ENCODE peak calls at places on chromosomes 3 and 15, in five cellular contexts. S is ovary, F is stomach, E is body of pancreas, I is transverse colon. C is an unnamed sample. For H3K4me1, the result is how much of the 10 kb centered on the place peaks cover.

GRCh38 chr15:66965201-66965900 is 100.1 kb upstream of the SMAD3 start:
- DNase-seq in E (no peak), I (no peak), S (no peak), F (no peak), C (no peak)

GRCh38 chr15:76776480-76776879 is 128.7 kb downstream of the SCAPER start:
- DNase-seq in E (no peak), I (no peak), F (no peak), S (no peak), C (no peak)

GRCh38 chr15:87805117-87805820 is 451.3 kb downstream of the NTRK3 start:
- DNase-seq in E (no peak), S (no peak), I (no peak), F (no peak), C (no peak)

GRCh38 chr3:149384911-149385321 is 7.5 kb upstream of the TM4SF1 start:
- DNase-seq in S (no peak), F (no peak), I (no peak), E (peak), C (peak)

GRCh38 chr15:64024172-64025050 is 21.9 kb downstream of the DAPK2 start:
- DNase-seq in E (no peak), I (peak), F (no peak), S (no peak), C (no peak)

GRCh38 chr3:73855792-73856191 is 231.1 kb upstream of the PDZRN3 start:
- DNase-seq in F (no peak), S (no peak), I (no peak), E (no peak), C (no peak)

GRCh38 chr3:194158942-194159439 is 23.0 kb downstream of the HES1 start:
- DNase-seq in E (peak), I (no peak), F (peak), S (no peak), C (no peak)

GRCh38 chr3:38031022-38031994 is 1.9 kb upstream of the PLCD1 start:
- DNase-seq in S (peak), E (peak), I (peak), F (peak), C (peak)

GRCh38 chr3:152335273-152335672 is 66.5 kb downstream of the MBNL1 start:
- DNase-seq in F (no peak), I (no peak), S (no peak), E (no peak), C (no peak)

GRCh38 chr3:195760345-195760983 is 39.7 kb downstream of the MUC20 start:
- DNase-seq in S (peak), I (no peak), E (no peak), F (no peak), C (peak)

GRCh38 chr15:76674883-76675282 is 230.3 kb downstream of the SCAPER start:
- DNase-seq in S (no peak), F (no peak), E (no peak), I (no peak), C (no peak)

GRCh38 chr15:60592386-60593339 is 113.7 kb upstream of the ICE2 start:
- DNase-seq in E (peak), S (peak), I (peak), F (peak), C (peak)

GRCh38 chr3:131174752-131175151 is 148.1 kb downstream of the NEK11 start:
- DNase-seq in I (no peak), E (no peak), F (no peak), S (no peak), C (no peak)

GRCh38 chr15:91915576-91915975 is 62.1 kb downstream of the SLCO3A1 start:
- DNase-seq in S (no peak), E (no peak), F (no peak), I (peak), C (no peak)

GRCh38 chr3:168088106-168088722 is 7.5 kb downstream of the GOLIM4 start:
- DNase-seq in I (peak), F (no peak), E (peak), S (no peak), C (no peak)

GRCh38 chr3:182258538-182259177 is 534.6 kb upstream of the ATP11B start:
- DNase-seq in E (no peak), I (no peak), S (no peak), F (no peak), C (peak)

GRCh38 chr3:43970351-43970750 is 271.3 kb upstream of the TOPAZ1 start:
- DNase-seq in E (no peak), F (no peak), I (no peak), S (no peak), C (no peak)
- H3K27ac ChIP-seq in E (no peak), F (no peak), I (no peak), S (no peak), C (no peak)

GRCh38 chr15:30979457-30979856 is 12.0 kb downstream of the MTMR10 start:
- DNase-seq in S (no peak), F (no peak), E (no peak), I (no peak), C (no peak)
- H3K4me1 ChIP-seq in S (under half), F (under half), E (under half), I (under half), C (under half)

DNA sequence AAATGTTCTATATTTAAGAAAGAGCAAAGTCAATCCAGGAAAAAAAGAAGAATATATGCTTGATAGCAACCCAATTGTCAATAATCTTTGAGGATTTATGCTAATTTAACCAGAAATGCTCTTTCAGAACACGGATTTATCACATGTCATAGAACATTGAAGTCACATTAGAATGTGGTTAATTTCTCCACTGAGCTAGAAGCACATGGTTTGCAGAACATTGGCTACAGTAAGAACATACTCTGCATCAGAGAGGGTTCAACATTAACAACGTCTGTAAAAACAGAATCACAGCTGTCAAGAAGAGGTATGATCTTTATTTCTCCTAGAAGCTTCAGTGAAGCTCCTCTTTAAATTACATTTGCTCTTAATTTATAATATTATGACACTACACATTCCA is 619.8 kb upstream of the AGTR1 start:
- DNase-seq in I (no peak), E (no peak), F (no peak), S (no peak), C (no peak)
- H3K27ac ChIP-seq in I (no peak), E (no peak), F (no peak), S (no peak), C (no peak)

GRCh38 chr3:155609586-155609985 is 135.3 kb downstream of the PLCH1 start:
- DNase-seq in S (no peak), I (no peak), E (no peak), F (no peak), C (no peak)

GRCh38 chr3:155608237-155608636 is 136.6 kb downstream of the PLCH1 start:
- DNase-seq in F (no peak), I (no peak), S (no peak), E (no peak), C (no peak)

GRCh38 chr3:155605571-155605970 is 139.3 kb downstream of the PLCH1 start:
- DNase-seq in I (no peak), F (no peak), E (peak), S (no peak), C (no peak)

GRCh38 chr3:155604967-155605366 is 139.9 kb downstream of the PLCH1 start:
- DNase-seq in F (no peak), S (no peak), E (no peak), I (no peak), C (no peak)

DNA sequence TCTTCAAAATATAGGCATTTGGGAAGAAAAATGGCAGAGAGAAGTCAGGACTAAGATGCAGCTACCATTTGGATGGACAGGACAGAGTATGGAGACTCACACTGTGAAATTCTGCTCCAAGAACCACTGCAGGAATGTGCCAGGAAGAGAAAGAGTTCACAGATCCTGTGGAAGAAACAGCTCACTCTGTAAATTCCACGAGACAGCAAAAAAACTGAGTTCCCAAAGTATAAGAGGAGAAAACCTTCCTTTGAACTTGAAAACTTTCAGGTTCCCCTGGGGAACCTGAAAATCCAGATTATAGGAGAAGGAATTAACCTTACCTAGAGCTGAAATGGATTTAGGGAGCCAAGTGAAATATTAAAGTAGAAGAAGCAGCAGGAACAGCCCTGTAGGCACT is 137.1 kb downstream of the PLCH1 start:
- DNase-seq in E (no peak), I (no peak), F (no peak), S (no peak), C (no peak)
- H3K4me1 ChIP-seq in E (under half), I (under half), F (under half), S (under half), C (under half)

GRCh38 chr15:33067456-33067855 is 127.1 kb downstream of the FMN1 start:
- DNase-seq in S (no peak), E (no peak), F (no peak), I (no peak), C (no peak)
- H3K27ac ChIP-seq in S (no peak), E (peak), F (peak), I (peak), C (no peak)

DNA sequence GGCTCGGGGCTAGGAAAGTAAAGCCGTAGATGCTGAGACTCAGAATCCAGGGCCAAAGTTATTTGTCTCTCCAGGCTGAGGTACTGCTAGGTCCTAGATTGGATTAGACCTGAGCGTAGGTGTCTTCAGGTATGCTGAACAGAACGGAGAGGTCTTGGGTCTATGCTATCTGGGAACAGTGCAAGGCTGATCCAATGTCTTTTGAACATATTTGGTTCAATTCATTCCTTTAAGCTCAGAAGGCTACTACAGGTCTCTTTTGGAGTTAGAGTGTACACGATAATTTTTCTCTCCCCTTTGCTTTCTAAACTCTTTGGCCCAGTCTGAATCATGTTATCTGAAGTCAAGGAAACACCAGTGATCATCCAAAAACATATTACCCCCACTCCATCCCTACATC is 137.5 kb upstream of the TBL1XR1 start:
- DNase-seq in E (no peak), F (no peak), I (no peak), S (no peak), C (no peak)
- H3K4me1 ChIP-seq in E (under half), F (under half), I (under half), S (under half), C (under half)

GRCh38 chr3:46277476-46277875 is 35.2 kb downstream of the CCR3 start:
- DNase-seq in E (no peak), F (no peak), I (no peak), S (no peak), C (no peak)
- H3K27ac ChIP-seq in E (no peak), F (no peak), I (no peak), S (no peak), C (no peak)

GRCh38 chr15:71294636-71295241 is 179.5 kb downstream of the THSD4 start:
- DNase-seq in S (no peak), E (peak), I (peak), F (no peak), C (no peak)
- H3K4me1 ChIP-seq in S (under half), E (under half), I (under half), F (under half), C (under half)

GRCh38 chr15:52113708-52114107 is 1.1 kb upstream of the BCL2L10 start:
- DNase-seq in S (no peak), F (no peak), E (no peak), I (no peak), C (no peak)

GRCh38 chr15:52114656-52115055 is 2.1 kb upstream of the BCL2L10 start:
- DNase-seq in E (no peak), S (no peak), I (no peak), F (no peak), C (no peak)

GRCh38 chr15:52114256-52114655 is 1.7 kb upstream of the BCL2L10 start:
- DNase-seq in S (no peak), I (no peak), F (no peak), E (no peak), C (no peak)

GRCh38 chr15:52117549-52117948 is 5.0 kb upstream of the BCL2L10 start:
- DNase-seq in E (no peak), I (no peak), S (no peak), F (no peak), C (no peak)

DNA sequence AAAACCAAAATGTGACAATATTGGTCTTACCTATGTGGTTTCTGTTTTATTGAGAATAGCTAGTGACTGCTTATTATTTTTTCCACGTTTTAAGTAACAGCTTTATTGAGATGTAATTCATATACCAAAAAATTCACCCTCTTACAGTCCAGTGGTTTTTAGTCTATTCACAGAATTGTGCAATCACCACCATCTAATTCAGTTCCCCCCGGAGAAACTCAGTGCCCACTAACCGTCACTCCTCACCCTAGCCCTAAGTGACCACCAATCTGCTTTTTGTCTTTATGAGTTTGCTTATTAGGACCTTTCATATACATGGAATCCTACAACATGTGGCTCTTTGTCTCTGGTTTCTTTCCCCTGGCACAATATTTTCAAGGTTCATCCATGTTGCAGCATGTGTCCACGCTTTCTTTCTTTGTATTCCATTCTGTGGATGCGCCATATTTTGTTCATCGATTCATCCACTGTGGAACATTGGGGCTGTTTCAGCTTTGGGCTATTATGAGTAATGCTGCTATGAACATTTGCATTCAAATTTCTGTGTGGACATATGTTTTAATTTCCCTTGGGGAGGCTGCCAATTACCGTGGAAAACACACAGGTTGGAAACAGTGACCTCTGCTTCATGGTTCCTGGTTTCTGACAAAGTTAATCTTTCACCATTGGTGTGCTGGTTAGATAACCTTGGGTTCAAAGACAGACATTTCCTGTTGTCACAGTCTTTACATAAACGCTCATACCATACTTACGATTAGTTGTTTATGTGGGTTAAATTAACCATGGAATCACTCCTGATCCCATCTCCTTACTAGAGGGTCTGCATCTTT is 3.2 kb upstream of the BCL2L10 start:
- DNase-seq in E (peak), S (no peak), F (peak), I (no peak), C (no peak)
- H3K27ac ChIP-seq in E (peak), S (no peak), F (peak), I (peak), C (no peak)

C was measured in testis.